ENCODE peak calls at places on chromosomes 13 and 19, in six cellular contexts. One of them, this sample, is unnamed.

GRCh38 chr19:7602240-7602934 is 6.7 kb downstream of the CAMSAP3 start:
- DNase-seq in fibroblast of the aortic adventitia: peak
- DNase-seq in fibroblast of pulmonary artery: peak
- DNase-seq in heart left ventricle: no peak
- DNase-seq in psoas muscle: no peak
- DNase-seq in effector memory CD4-positive, alpha-beta T cell: no peak
- DNase-seq in this sample: no peak

GRCh38 chr13:33728271-33729037 is 89.5 kb upstream of the RFC3 start:
- DNase-seq in psoas muscle: peak
- DNase-seq in fibroblast of pulmonary artery: peak
- DNase-seq in heart left ventricle: peak
- DNase-seq in fibroblast of the aortic adventitia: peak
- DNase-seq in effector memory CD4-positive, alpha-beta T cell: no peak
- DNase-seq in this sample: no peak

GRCh38 chr19:7793493-7793892 is 30.4 kb downstream of the CLEC4M start:
- DNase-seq in fibroblast of pulmonary artery: no peak
- DNase-seq in fibroblast of the aortic adventitia: no peak
- DNase-seq in heart left ventricle: no peak
- DNase-seq in effector memory CD4-positive, alpha-beta T cell: no peak
- DNase-seq in psoas muscle: no peak
- DNase-seq in this sample: no peak

GRCh38 chr13:43543331-43543730 is 243.4 kb downstream of the ENOX1 start:
- DNase-seq in heart left ventricle: no peak
- DNase-seq in effector memory CD4-positive, alpha-beta T cell: no peak
- DNase-seq in psoas muscle: no peak
- DNase-seq in fibroblast of the aortic adventitia: no peak
- DNase-seq in fibroblast of pulmonary artery: no peak
- DNase-seq in this sample: no peak

GRCh38 chr13:66886248-66886647 is 343.9 kb downstream of the PCDH9 start:
- DNase-seq in psoas muscle: no peak
- DNase-seq in fibroblast of the aortic adventitia: no peak
- DNase-seq in fibroblast of pulmonary artery: no peak
- DNase-seq in heart left ventricle: no peak
- DNase-seq in effector memory CD4-positive, alpha-beta T cell: no peak
- DNase-seq in this sample: no peak

GRCh38 chr19:1251233-1251502 is 2.8 kb downstream of the MIDN start:
- DNase-seq in heart left ventricle: peak
- DNase-seq in effector memory CD4-positive, alpha-beta T cell: no peak
- DNase-seq in fibroblast of the aortic adventitia: peak
- DNase-seq in psoas muscle: peak
- DNase-seq in fibroblast of pulmonary artery: peak
- DNase-seq in this sample: no peak

GRCh38 chr13:52739468-52740071 is at the start of gene CNMD:
- DNase-seq in psoas muscle: no peak
- DNase-seq in fibroblast of the aortic adventitia: no peak
- DNase-seq in effector memory CD4-positive, alpha-beta T cell: no peak
- DNase-seq in heart left ventricle: no peak
- DNase-seq in fibroblast of pulmonary artery: no peak
- DNase-seq in this sample: no peak

GRCh38 chr19:492091-492531 is 4.2 kb upstream of the MADCAM1 start:
- DNase-seq in heart left ventricle: no peak
- DNase-seq in fibroblast of pulmonary artery: no peak
- DNase-seq in psoas muscle: peak
- DNase-seq in effector memory CD4-positive, alpha-beta T cell: peak
- DNase-seq in fibroblast of the aortic adventitia: peak
- DNase-seq in this sample: no peak

GRCh38 chr19:33402421-33403220 is 29.1 kb downstream of the CEBPG start:
- DNase-seq in psoas muscle: peak
- DNase-seq in fibroblast of the aortic adventitia: no peak
- DNase-seq in heart left ventricle: peak
- DNase-seq in effector memory CD4-positive, alpha-beta T cell: no peak
- DNase-seq in fibroblast of pulmonary artery: no peak
- DNase-seq in this sample: no peak

DNA sequence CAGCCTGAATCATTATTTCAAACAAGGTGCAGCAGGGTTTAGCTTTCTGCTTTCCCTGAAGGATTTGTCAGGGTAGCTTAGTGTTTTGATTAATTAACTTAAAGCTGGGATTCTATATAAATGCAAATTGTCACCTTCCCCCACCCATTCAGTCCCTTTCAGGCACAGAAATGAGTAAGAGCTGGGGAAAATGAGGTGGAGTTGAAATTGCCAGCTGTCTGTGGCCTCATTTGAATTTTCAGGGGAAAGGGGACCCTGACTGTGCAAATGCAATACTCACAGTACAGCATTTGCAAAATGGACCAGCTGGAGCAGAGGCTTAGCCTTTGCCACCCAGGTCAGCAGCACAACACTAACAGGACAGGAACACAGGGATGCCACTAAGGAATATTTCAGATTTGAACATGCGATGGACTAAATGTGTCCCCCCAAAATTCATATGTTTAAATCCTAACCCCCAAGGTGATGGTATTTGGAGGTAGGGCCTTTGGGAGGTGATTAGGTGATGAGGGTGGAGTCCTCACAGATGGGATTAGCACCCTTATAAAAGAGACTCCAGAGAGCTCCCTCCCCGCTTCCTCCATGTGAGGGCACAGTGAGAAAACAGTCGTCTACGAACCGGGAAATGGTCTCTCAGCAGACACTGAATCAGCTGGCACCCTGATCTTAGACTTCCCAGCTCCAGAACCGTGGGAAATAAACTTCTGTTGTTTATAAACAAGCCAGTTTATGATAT is 59.5 kb upstream of the CYSLTR2 start:
- DNase-seq in heart left ventricle: no peak
- DNase-seq in psoas muscle: no peak
- DNase-seq in fibroblast of the aortic adventitia: no peak
- DNase-seq in fibroblast of pulmonary artery: no peak
- DNase-seq in effector memory CD4-positive, alpha-beta T cell: no peak
- DNase-seq in this sample: no peak
- H3K4me3 ChIP-seq in heart left ventricle: no peak
- H3K4me3 ChIP-seq in psoas muscle: no peak
- H3K4me3 ChIP-seq in fibroblast of the aortic adventitia: no peak
- H3K4me3 ChIP-seq in fibroblast of pulmonary artery: no peak
- H3K4me3 ChIP-seq in effector memory CD4-positive, alpha-beta T cell: no peak
- H3K4me3 ChIP-seq in this sample: no peak

DNA sequence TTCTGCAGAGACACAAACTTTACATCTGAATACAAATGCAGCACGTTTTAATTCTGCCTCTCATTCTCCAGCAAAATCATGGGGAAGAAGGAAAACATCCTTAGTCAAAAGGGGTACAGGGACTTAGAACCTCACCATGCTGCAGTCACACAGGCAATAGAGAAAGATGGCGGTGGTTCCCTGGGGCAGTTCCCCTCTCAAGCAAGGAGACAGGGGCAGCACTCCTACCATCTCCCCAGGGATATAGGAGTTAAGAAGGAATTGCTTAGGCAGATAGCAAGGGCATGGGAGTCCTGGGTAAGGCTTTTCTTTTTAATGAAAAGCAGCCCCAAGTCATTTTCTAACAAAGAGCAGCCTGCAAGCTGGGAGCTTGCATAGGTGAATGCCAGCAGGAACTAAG is 514.8 kb downstream of the IRS2 start:
- DNase-seq in fibroblast of pulmonary artery: no peak
- DNase-seq in fibroblast of the aortic adventitia: no peak
- DNase-seq in effector memory CD4-positive, alpha-beta T cell: no peak
- DNase-seq in psoas muscle: no peak
- DNase-seq in heart left ventricle: no peak
- DNase-seq in this sample: no peak
- H3K4me3 ChIP-seq in fibroblast of pulmonary artery: no peak
- H3K4me3 ChIP-seq in fibroblast of the aortic adventitia: no peak
- H3K4me3 ChIP-seq in effector memory CD4-positive, alpha-beta T cell: no peak
- H3K4me3 ChIP-seq in psoas muscle: no peak
- H3K4me3 ChIP-seq in heart left ventricle: no peak
- H3K4me3 ChIP-seq in this sample: no peak

DNA sequence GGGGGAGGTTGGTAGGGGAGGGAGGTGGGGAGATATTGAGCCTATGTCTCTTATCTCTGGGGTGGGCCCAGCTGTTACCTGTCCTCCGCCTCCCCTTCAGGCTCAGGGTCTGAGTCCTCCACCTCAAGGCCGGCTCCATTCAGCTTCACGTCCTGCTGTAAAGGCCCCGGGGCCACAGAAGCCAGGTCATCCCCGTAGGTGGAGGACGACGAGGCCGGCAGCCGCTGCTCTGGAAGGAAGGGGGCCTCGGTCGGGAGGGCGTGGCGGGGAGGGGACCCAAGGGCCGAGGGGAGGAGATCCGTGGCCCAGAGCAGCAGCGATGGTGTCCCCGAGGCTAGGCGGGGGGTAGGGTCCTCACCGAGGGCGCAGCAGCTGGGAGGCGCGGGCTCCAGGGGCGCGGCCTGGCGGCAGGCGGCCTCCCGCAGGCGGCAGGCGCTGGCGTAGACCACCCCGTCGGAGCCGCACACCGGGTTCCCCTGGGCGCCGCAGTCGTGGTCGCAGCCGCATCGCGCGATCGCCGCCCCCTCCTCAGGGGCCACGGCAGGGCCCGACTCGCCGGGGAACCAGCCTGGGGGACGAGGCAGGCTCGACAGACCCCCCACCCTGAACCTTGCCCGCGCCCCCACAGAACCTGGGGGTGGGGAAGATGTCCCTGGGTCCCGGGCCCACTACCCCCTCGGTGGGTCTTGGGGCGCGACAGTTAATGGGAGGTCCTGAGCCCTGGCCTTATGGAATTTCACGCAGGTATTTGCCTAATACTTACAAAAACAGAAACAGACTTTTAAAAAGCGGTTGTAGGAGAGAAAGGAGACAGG is 7.5 kb downstream of the F2RL3 start:
- DNase-seq in psoas muscle: peak
- DNase-seq in effector memory CD4-positive, alpha-beta T cell: no peak
- DNase-seq in fibroblast of the aortic adventitia: no peak
- DNase-seq in fibroblast of pulmonary artery: no peak
- DNase-seq in heart left ventricle: no peak
- DNase-seq in this sample: no peak
- H3K4me3 ChIP-seq in psoas muscle: peak
- H3K4me3 ChIP-seq in effector memory CD4-positive, alpha-beta T cell: peak
- H3K4me3 ChIP-seq in fibroblast of the aortic adventitia: peak
- H3K4me3 ChIP-seq in fibroblast of pulmonary artery: peak
- H3K4me3 ChIP-seq in heart left ventricle: peak
- H3K4me3 ChIP-seq in this sample: peak

GRCh38 chr13:27919299-27919933 is 384 bp upstream of the PDX1 start:
- DNase-seq in psoas muscle: no peak
- DNase-seq in heart left ventricle: no peak
- DNase-seq in fibroblast of pulmonary artery: no peak
- DNase-seq in fibroblast of the aortic adventitia: no peak
- DNase-seq in effector memory CD4-positive, alpha-beta T cell: no peak
- DNase-seq in this sample: no peak
- H3K4me3 ChIP-seq in psoas muscle: peak
- H3K4me3 ChIP-seq in heart left ventricle: peak
- H3K4me3 ChIP-seq in fibroblast of pulmonary artery: no peak
- H3K4me3 ChIP-seq in fibroblast of the aortic adventitia: no peak
- H3K4me3 ChIP-seq in effector memory CD4-positive, alpha-beta T cell: peak
- H3K4me3 ChIP-seq in this sample: no peak

This sample was measured in AG04450.